ENCODE peak calls at places on chromosome 14, in ten cellular contexts. O, Z, M, N, D, Q, P, X, I and J are unnamed samples.

GRCh38 chr14:78721756-78722455 is 551.7 kb downstream of the NRXN3 start:
- DNase-seq in Z (no peak), Q (no peak), I (no peak), X (no peak), M (no peak), O (no peak), N (no peak), D (no peak), P (no peak), J (no peak)

GRCh38 chr14:79443602-79444001 is 767.7 kb downstream of the DIO2 start:
- DNase-seq in X (no peak), I (no peak), Q (no peak), Z (no peak), P (no peak), O (no peak), D (no peak), N (no peak), M (no peak), J (no peak)

GRCh38 chr14:90508073-90508472 is 111.2 kb downstream of the CALM1 start:
- DNase-seq in N (no peak), X (no peak), I (no peak), Z (no peak), O (no peak), D (no peak), Q (no peak), P (no peak), M (no peak), J (no peak)

GRCh38 chr14:59632381-59632780 is 55.8 kb upstream of the CCDC175 start:
- DNase-seq in N (peak), Q (peak), M (no peak), X (no peak), D (peak), P (peak), O (no peak), I (peak), Z (no peak), J (peak)

GRCh38 chr14:67446371-67447032 is 34.5 kb upstream of the PLEK2 start:
- DNase-seq in X (no peak), N (no peak), O (peak), M (no peak), D (no peak), P (peak), I (peak), Q (no peak), Z (no peak), J (no peak)

GRCh38 chr14:80669416-80669815 is 272.1 kb downstream of the CEP128 start:
- DNase-seq in I (no peak), M (no peak), Z (no peak), O (no peak), Q (no peak), P (no peak), D (no peak), N (no peak), X (no peak), J (no peak)

GRCh38 chr14:63770187-63770807 is 42.4 kb upstream of the SGPP1 start:
- DNase-seq in M (peak), P (peak), N (peak), Q (no peak), Z (no peak), D (peak), O (peak), I (peak), X (no peak), J (peak)

GRCh38 chr14:24465369-24465768 is 22.8 kb upstream of the SDR39U1 start:
- DNase-seq in O (no peak), Z (no peak), M (no peak), X (no peak), I (no peak), N (no peak), P (no peak), Q (no peak), D (no peak), J (no peak)

GRCh38 chr14:95664546-95664945 is 21.7 kb upstream of the TCL1B start:
- DNase-seq in I (peak), P (no peak), X (no peak), Z (no peak), D (no peak), O (no peak), M (no peak), Q (no peak), N (no peak), J (no peak)

GRCh38 chr14:77923131-77923933 is 123.4 kb downstream of the ADCK1 start:
- DNase-seq in D (no peak), M (no peak), Q (no peak), X (no peak), I (no peak), O (no peak), P (no peak), N (no peak), Z (no peak), J (peak)

GRCh38 chr14:76564471-76565119 is 188.7 kb downstream of the ESRRB start:
- DNase-seq in M (no peak), P (no peak), D (no peak), N (peak), Z (no peak), Q (peak), X (no peak), I (no peak), O (no peak), J (peak)

GRCh38 chr14:24943024-24943423 is 106.9 kb downstream of the STXBP6 start:
- DNase-seq in M (no peak), D (no peak), X (peak), O (no peak), Q (no peak), Z (peak), N (no peak), P (peak), I (peak), J (no peak)

GRCh38 chr14:25055998-25056687 is 6.2 kb upstream of the STXBP6 start:
- DNase-seq in Q (no peak), P (no peak), X (no peak), O (no peak), M (no peak), N (no peak), D (no peak), I (no peak), Z (no peak), J (no peak)

GRCh38 chr14:74861734-74862090 is 14.2 kb downstream of the PROX2 start:
- DNase-seq in N (no peak), Q (no peak), O (no peak), P (no peak), X (no peak), D (no peak), M (no peak), I (no peak), Z (no peak), J (no peak)

GRCh38 chr14:52000019-52000582 is 10.8 kb downstream of the RTRAF start:
- DNase-seq in O (no peak), Q (no peak), X (no peak), D (no peak), M (no peak), P (no peak), I (no peak), N (no peak), Z (no peak), J (no peak)

GRCh38 chr14:103021817-103022668 is 35.3 kb downstream of the CDC42BPB start:
- DNase-seq in D (no peak), I (no peak), Q (no peak), Z (no peak), N (no peak), X (no peak), P (peak), M (no peak), O (no peak), J (no peak)

GRCh38 chr14:101128478-101129450 is 225.2 kb upstream of the RTL1 start:
- DNase-seq in O (peak), X (no peak), I (no peak), D (no peak), P (no peak), N (no peak), Z (no peak), Q (no peak), M (no peak), J (no peak)

GRCh38 chr14:101891471-101891870 is 72.9 kb upstream of the DYNC1H1 start:
- DNase-seq in P (no peak), Z (no peak), Q (no peak), N (no peak), I (no peak), M (no peak), O (no peak), X (no peak), D (no peak), J (no peak)

GRCh38 chr14:103543140-103543539 is 14.1 kb downstream of the TRMT61A start:
- DNase-seq in P (no peak), D (peak), N (no peak), X (no peak), Q (no peak), O (no peak), Z (no peak), M (peak), I (no peak), J (no peak)

GRCh38 chr14:74955229-74955999 is at the start of gene PGF:
- DNase-seq in Z (peak), M (peak), D (peak), X (no peak), P (peak), Q (peak), I (peak), N (peak), O (peak), J (peak)

GRCh38 chr14:64983439-64984310 is 3.0 kb upstream of the FNTB start:
- DNase-seq in Q (peak), D (no peak), I (peak), Z (no peak), M (peak), O (no peak), X (no peak), N (peak), P (peak), J (peak)

GRCh38 chr14:67618617-67619063 is 1.1 kb upstream of the ARG2 start:
- DNase-seq in Z (no peak), N (no peak), M (no peak), P (no peak), Q (peak), O (peak), X (no peak), I (no peak), D (no peak), J (peak)

DNA sequence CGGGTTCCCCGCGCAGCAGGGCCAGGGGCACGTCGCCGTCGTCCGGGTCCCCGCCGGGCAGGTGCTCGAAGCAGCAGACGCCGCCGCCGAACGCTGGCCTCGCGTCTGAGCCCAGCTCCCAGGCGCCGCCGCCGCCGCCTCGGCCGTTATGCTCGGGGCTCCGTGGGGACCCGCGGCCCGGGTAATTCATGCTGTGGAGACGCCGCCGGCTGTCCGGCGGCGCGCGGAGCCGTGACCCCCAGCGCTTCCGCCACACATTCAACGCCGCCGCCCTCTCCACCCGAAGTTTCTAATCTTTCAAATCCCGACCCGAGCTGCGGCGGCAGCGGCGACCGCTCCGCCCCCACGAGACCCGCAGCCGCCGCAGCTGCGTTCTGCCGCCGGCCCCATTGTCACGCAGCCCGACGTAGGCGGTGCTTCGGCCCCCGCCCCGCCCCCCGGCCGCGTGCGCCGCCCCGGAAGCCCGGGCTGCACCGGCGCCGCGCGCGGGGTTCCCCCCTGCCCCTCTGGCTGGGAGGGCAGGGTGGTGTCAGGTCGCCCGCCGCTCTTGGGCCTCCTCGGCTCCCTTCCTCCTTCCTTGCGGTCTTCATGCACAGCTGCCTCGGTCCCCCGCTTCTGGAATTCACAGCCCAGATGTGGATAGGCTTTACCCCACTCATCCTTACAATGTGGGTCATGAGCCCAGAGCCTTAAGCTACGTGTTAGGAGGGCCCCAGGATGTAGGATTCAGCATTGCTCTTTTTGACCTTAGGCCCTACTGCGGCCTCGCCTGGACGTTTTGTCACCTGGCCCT is at the start of gene DDHD1:
- DNase-seq in M (peak), Q (peak), N (peak), D (peak), P (peak), X (peak), O (peak), I (peak), Z (peak), J (peak)
- TF ChIP-seq POLR2A in M (peak), Q (peak), N (peak), D (peak), P (no peak), X (no peak), O (peak), I (peak), Z (peak), J (peak)

GRCh38 chr14:32190713-32191112 is 11.1 kb upstream of the RNU6-7 start:
- DNase-seq in I (no peak), Q (no peak), D (no peak), X (no peak), O (no peak), N (no peak), P (no peak), M (no peak), Z (no peak), J (no peak)
- TF ChIP-seq POLR2A in I (no peak), Q (no peak), D (no peak), X (no peak), O (no peak), N (no peak), P (no peak), M (no peak), Z (no peak), J (no peak)

GRCh38 chr14:50396636-50397460 is at the start of gene CDKL1:
- DNase-seq in N (no peak), I (peak), D (peak), P (peak), Z (peak), Q (peak), M (peak), X (peak), O (peak), J (peak)
- TF ChIP-seq POLR2A in N (peak), I (peak), D (no peak), P (no peak), Z (peak), Q (peak), M (peak), X (no peak), O (peak), J (no peak)

GRCh38 chr14:23057757-23058653 is 685 bp upstream of the CDH24 start:
- DNase-seq in M (peak), N (peak), Z (peak), Q (peak), D (peak), O (peak), I (peak), X (peak), P (peak), J (no peak)
- TF ChIP-seq POLR2A in M (no peak), N (no peak), Z (no peak), Q (no peak), D (no peak), O (no peak), I (no peak), X (no peak), P (no peak), J (no peak)

DNA sequence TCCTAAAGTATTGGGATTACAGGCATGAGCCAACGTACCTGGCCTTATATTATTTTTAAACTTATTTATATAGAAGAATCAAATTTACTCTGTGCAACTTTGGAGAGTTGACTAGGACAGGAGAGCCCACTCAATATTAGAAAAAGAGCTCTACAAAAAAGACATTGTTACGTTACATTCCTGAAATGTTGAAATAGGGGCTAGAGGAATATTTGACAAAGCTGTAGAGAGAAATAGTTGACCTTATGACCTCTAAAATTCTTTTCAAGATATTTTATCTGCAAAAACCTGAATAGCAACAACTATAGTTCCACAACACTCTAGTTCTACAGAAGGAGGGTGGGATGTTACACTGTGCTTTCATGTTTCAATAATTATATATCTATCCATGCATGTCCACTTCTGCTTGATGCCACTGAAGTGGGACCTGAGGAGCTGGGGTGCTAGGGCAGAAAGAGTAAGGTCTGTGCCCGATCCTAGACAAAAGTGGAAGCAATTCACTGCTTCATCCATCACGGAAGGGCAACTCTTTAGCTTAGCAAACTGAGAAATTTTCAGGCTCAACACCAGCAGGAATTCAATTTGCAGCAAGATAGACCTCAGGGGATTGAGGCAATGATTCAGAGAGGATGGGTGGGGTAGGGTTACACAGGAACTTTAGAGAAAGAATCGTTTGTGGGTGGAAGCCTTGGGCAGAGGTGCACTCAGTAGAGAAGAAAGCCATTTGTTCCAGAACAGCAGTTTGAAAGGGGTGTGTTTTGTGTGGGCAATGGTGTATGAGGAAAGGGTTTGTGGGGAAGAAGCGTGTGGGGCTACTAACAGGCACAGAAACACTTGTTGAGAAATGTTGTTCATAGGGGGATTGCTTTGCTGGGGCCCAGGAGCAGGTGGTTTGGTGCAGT is 16.0 kb upstream of the RNASE10 start:
- DNase-seq in N (no peak), M (no peak), O (peak), P (no peak), Q (no peak), D (no peak), Z (no peak), I (no peak), X (no peak), J (no peak)
- TF ChIP-seq POLR2A in N (no peak), M (no peak), O (no peak), P (no peak), Q (no peak), D (no peak), Z (no peak), I (no peak), X (no peak), J (no peak)

GRCh38 chr14:105249175-105250007 is 1.1 kb downstream of the BTBD6 start:
- DNase-seq in P (no peak), Q (no peak), O (no peak), I (no peak), M (no peak), N (no peak), X (no peak), Z (no peak), D (no peak), J (peak)
- TF ChIP-seq POLR2A in P (no peak), Q (no peak), O (no peak), I (no peak), M (no peak), N (no peak), X (no peak), Z (no peak), D (no peak), J (no peak)

DNA sequence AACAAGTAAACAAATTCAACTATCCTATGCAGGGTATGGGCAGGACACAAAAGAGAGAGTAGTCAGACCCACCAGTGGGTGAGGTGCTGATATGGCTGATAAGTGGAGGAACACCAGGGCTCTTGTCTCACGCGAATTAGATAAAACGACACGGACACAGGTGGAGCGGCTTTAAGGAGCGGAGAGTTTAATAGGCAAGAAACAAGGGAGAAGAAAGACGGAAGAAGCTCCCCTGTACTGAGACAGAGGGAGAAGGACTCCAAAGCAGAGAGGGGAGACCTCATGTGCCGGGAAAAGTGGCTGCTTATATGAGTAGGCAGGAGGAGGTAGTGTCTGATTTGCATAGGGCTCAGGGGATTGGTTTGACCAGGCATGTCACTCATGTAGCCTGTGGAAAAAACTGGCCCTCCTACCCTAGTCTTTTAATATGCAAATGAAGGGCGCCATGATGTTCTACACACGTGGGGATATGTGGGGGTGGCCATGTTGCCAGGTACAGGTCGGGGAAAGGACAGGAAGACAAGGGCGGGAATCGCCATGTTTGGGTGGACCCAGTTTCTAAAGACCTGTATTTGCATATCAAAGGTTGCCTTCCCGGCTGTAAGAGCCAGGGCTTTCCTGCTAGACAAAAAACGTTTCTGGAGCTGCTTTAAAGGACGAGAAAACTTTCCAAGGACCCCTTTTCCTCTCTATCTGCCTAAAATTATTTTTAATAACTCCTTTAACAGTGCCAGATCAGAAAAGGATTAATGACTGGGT is 28.8 kb downstream of the RPGRIP1 start:
- DNase-seq in M (no peak), Z (peak), Q (peak), X (peak), I (peak), N (peak), D (peak), O (peak), P (peak), J (peak)
- TF ChIP-seq POLR2A in M (no peak), Z (no peak), Q (peak), X (no peak), I (peak), N (no peak), D (peak), O (peak), P (no peak), J (peak)

GRCh38 chr14:105398726-105399440 is 545 bp downstream of the TEX22 start:
- DNase-seq in Q (no peak), P (no peak), I (no peak), X (no peak), N (no peak), O (no peak), D (no peak), Z (no peak), M (no peak), J (peak)

GRCh38 chr14:105397350-105397931 is 897 bp upstream of the TEX22 start:
- DNase-seq in X (no peak), P (no peak), Z (no peak), M (peak), I (no peak), Q (no peak), N (no peak), D (peak), O (no peak), J (no peak)

GRCh38 chr14:105399441-105399775 is 1.1 kb downstream of the TEX22 start:
- DNase-seq in P (no peak), X (no peak), N (no peak), M (no peak), I (no peak), O (no peak), Q (no peak), D (peak), Z (no peak), J (no peak)

GRCh38 chr14:105400016-105400415 is 1.7 kb downstream of the TEX22 start:
- DNase-seq in Z (no peak), X (no peak), D (no peak), N (no peak), Q (no peak), P (no peak), I (no peak), M (no peak), O (no peak), J (no peak)

GRCh38 chr14:105398044-105398725 is at the start of gene TEX22:
- DNase-seq in Z (peak), X (peak), I (peak), N (peak), D (peak), M (peak), O (peak), Q (peak), P (peak), J (peak)
- TF ChIP-seq POLR2A in Z (peak), X (no peak), I (peak), N (peak), D (peak), M (peak), O (peak), Q (peak), P (no peak), J (peak)

DNA sequence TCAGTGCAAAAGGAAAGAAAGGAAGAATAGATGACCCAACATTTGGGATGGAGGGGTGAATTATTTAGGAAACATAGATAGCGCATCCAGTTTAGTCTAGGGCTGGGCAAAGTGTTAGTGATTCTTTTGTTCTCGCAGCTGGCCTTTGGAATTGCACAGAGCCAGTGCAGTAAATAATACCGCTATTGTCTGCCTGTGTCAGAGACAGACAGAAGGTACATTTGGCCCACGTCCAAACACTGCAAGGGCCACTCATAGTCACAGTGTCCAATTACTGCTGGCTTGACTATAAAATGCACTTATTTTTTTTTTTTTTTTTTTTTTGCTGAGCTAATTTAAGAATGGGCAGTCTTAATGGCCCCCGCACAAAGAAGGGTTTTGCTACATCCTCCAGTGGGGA is 638.6 kb downstream of the BCL11B start:
- DNase-seq in X (no peak), Q (no peak), O (no peak), I (peak), Z (no peak), D (no peak), M (no peak), P (peak), N (no peak), J (no peak)
- TF ChIP-seq POLR2A in X (no peak), Q (no peak), O (no peak), I (no peak), Z (no peak), D (no peak), M (no peak), P (no peak), N (no peak), J (no peak)

GRCh38 chr14:105855893-105856675 is 329.7 kb downstream of the TMEM121 start:
- DNase-seq in X (no peak), I (no peak), O (no peak), P (no peak), N (no peak), D (no peak), M (peak), Q (no peak), Z (no peak), J (no peak)
- TF ChIP-seq POLR2A in X (no peak), I (no peak), O (no peak), P (no peak), N (no peak), D (no peak), M (no peak), Q (no peak), Z (no peak), J (no peak)